ENCODE peak calls at places on chromosomes 5 and 9, in four cellular contexts. One of them, this sample, is unnamed.

GRCh38 chr5:13325765-13326164 is 618.7 kb downstream of the DNAH5 start:
- DNase-seq in stimulated activated CD4-positive, alpha-beta T cell treated with anti-CD3 and anti-CD28 coated beads, Interleukin-4, amount 100 ng/mL, for 4 hours: no peak
- DNase-seq in endothelial cell: no peak
- DNase-seq in stimulated activated naive CD8-positive, alpha-beta T cell treated with anti-CD3 and anti-CD28 coated beads, Interleukin-15, amount 100 ng/mL, for 72 hours: no peak
- DNase-seq in this sample: no peak

GRCh38 chr5:33891731-33892418 is at the start of gene ADAMTS12:
- DNase-seq in stimulated activated CD4-positive, alpha-beta T cell treated with anti-CD3 and anti-CD28 coated beads, Interleukin-4, amount 100 ng/mL, for 4 hours: no peak
- DNase-seq in endothelial cell: peak; percentile 34
- DNase-seq in stimulated activated naive CD8-positive, alpha-beta T cell treated with anti-CD3 and anti-CD28 coated beads, Interleukin-15, amount 100 ng/mL, for 72 hours: no peak
- DNase-seq in this sample: peak; percentile 82

GRCh38 chr9:134055981-134056461 is 11.8 kb downstream of the BRD3 start:
- DNase-seq in stimulated activated CD4-positive, alpha-beta T cell treated with anti-CD3 and anti-CD28 coated beads, Interleukin-4, amount 100 ng/mL, for 4 hours: no peak
- DNase-seq in endothelial cell: no peak
- DNase-seq in stimulated activated naive CD8-positive, alpha-beta T cell treated with anti-CD3 and anti-CD28 coated beads, Interleukin-15, amount 100 ng/mL, for 72 hours: no peak
- DNase-seq in this sample: no peak

GRCh38 chr5:151082976-151083651 is 2.3 kb upstream of the TNIP1 start:
- DNase-seq in stimulated activated CD4-positive, alpha-beta T cell treated with anti-CD3 and anti-CD28 coated beads, Interleukin-4, amount 100 ng/mL, for 4 hours: peak; percentile 80
- DNase-seq in endothelial cell: no peak
- DNase-seq in stimulated activated naive CD8-positive, alpha-beta T cell treated with anti-CD3 and anti-CD28 coated beads, Interleukin-15, amount 100 ng/mL, for 72 hours: peak; percentile 42
- DNase-seq in this sample: no peak

GRCh38 chr5:163564321-163564924 is 59.0 kb downstream of the MAT2B start:
- DNase-seq in stimulated activated CD4-positive, alpha-beta T cell treated with anti-CD3 and anti-CD28 coated beads, Interleukin-4, amount 100 ng/mL, for 4 hours: peak; percentile 48
- DNase-seq in endothelial cell: peak; percentile 65
- DNase-seq in stimulated activated naive CD8-positive, alpha-beta T cell treated with anti-CD3 and anti-CD28 coated beads, Interleukin-15, amount 100 ng/mL, for 72 hours: peak; percentile 52
- DNase-seq in this sample: peak; percentile 69

GRCh38 chr5:36928947-36929346 is 52.4 kb downstream of the NIPBL start:
- DNase-seq in stimulated activated CD4-positive, alpha-beta T cell treated with anti-CD3 and anti-CD28 coated beads, Interleukin-4, amount 100 ng/mL, for 4 hours: no peak
- DNase-seq in endothelial cell: no peak
- DNase-seq in stimulated activated naive CD8-positive, alpha-beta T cell treated with anti-CD3 and anti-CD28 coated beads, Interleukin-15, amount 100 ng/mL, for 72 hours: no peak
- DNase-seq in this sample: no peak

GRCh38 chr5:142065273-142065672 is 43.3 kb upstream of the NDFIP1 start:
- DNase-seq in stimulated activated CD4-positive, alpha-beta T cell treated with anti-CD3 and anti-CD28 coated beads, Interleukin-4, amount 100 ng/mL, for 4 hours: no peak
- DNase-seq in endothelial cell: peak; percentile 31
- DNase-seq in stimulated activated naive CD8-positive, alpha-beta T cell treated with anti-CD3 and anti-CD28 coated beads, Interleukin-15, amount 100 ng/mL, for 72 hours: no peak
- DNase-seq in this sample: peak; percentile 26

GRCh38 chr5:152439791-152440190 is 34.7 kb upstream of the NMUR2 start:
- DNase-seq in stimulated activated CD4-positive, alpha-beta T cell treated with anti-CD3 and anti-CD28 coated beads, Interleukin-4, amount 100 ng/mL, for 4 hours: no peak
- DNase-seq in endothelial cell: no peak
- DNase-seq in stimulated activated naive CD8-positive, alpha-beta T cell treated with anti-CD3 and anti-CD28 coated beads, Interleukin-15, amount 100 ng/mL, for 72 hours: no peak
- DNase-seq in this sample: no peak

GRCh38 chr9:97903168-97903567 is 19.1 kb downstream of the TRMO start:
- DNase-seq in stimulated activated CD4-positive, alpha-beta T cell treated with anti-CD3 and anti-CD28 coated beads, Interleukin-4, amount 100 ng/mL, for 4 hours: no peak
- DNase-seq in endothelial cell: no peak
- DNase-seq in stimulated activated naive CD8-positive, alpha-beta T cell treated with anti-CD3 and anti-CD28 coated beads, Interleukin-15, amount 100 ng/mL, for 72 hours: no peak
- DNase-seq in this sample: no peak

This sample was measured in nephron progenitor cell.